ENCODE peak calls at places on chromosomes 11 and 22, in eight cellular contexts. T, V, K, X, Z, N, F and A are unnamed samples.

GRCh38 chr11:108069947-108070346 is 51.4 kb upstream of the ACAT1 start:
- DNase-seq in N (no peak), X (no peak), V (no peak), Z (no peak), F (no peak), K (no peak), T (no peak), A (no peak)

GRCh38 chr22:41286639-41287091 is 678 bp upstream of the RANGAP1 start:
- DNase-seq in N (no peak), V (no peak), Z (no peak), K (no peak), X (no peak), T (no peak), F (no peak), A (no peak)

GRCh38 chr11:27648840-27649239 is 51.4 kb downstream of the BDNF start:
- DNase-seq in F (no peak), X (no peak), Z (no peak), N (no peak), V (no peak), T (no peak), K (no peak), A (no peak)

GRCh38 chr11:131146817-131147490 is 223.5 kb upstream of the NTM start:
- DNase-seq in V (no peak), Z (no peak), K (no peak), T (no peak), X (no peak), F (no peak), N (no peak), A (no peak)

GRCh38 chr11:110430267-110431211 is 791 bp downstream of the FDX1 start:
- DNase-seq in K (peak; percentile 33), V (peak; percentile 56), F (peak; percentile 50), T (no peak), N (peak; percentile 46), X (peak; percentile 7), Z (peak; percentile 30), A (peak; percentile 54)

GRCh38 chr11:124793466-124794278 is 6.5 kb downstream of the MSANTD2 start:
- DNase-seq in K (peak; percentile 74), F (no peak), V (peak; percentile 32), X (no peak), Z (peak; percentile 82), T (peak; percentile 32), N (peak; percentile 15), A (peak; percentile 19)

GRCh38 chr11:134452026-134452848 is 40.2 kb upstream of the B3GAT1 start:
- DNase-seq in T (no peak), K (no peak), F (no peak), Z (no peak), X (no peak), V (no peak), N (no peak), A (no peak)

GRCh38 chr11:110467556-110467955 is 37.8 kb downstream of the FDX1 start:
- DNase-seq in V (no peak), N (no peak), K (no peak), T (no peak), X (no peak), Z (no peak), F (no peak), A (no peak)

GRCh38 chr11:85718991-85719807 is 33.2 kb upstream of the CCDC89 start:
- DNase-seq in Z (peak; percentile 99), K (no peak), T (no peak), F (peak; percentile 20), N (no peak), V (peak; percentile 15), X (peak; percentile 59), A (no peak)

GRCh38 chr11:33721291-33721840 is 14.9 kb downstream of the CD59 start:
- DNase-seq in F (no peak), T (no peak), Z (peak; percentile 81), V (no peak), N (no peak), K (no peak), X (no peak), A (no peak)

GRCh38 chr11:8339592-8340022 is 75.9 kb upstream of the LMO1 start:
- DNase-seq in K (no peak), X (no peak), V (no peak), Z (no peak), T (no peak), N (no peak), F (no peak), A (no peak)

GRCh38 chr22:49489821-49490220 is 337.9 kb downstream of the BRD1 start:
- DNase-seq in Z (no peak), F (no peak), N (no peak), T (no peak), X (no peak), V (no peak), K (no peak), A (no peak)

GRCh38 chr22:38298312-38299000 is 18.8 kb downstream of the CSNK1E start:
- DNase-seq in N (peak; percentile 43), K (no peak), X (no peak), V (no peak), F (no peak), Z (peak; percentile 99), T (no peak), A (peak; percentile 25)

GRCh38 chr11:64086263-64086938 is 50.7 kb downstream of the FLRT1 start:
- DNase-seq in Z (no peak), V (peak; percentile 77), X (no peak), N (no peak), T (no peak), K (no peak), F (peak; percentile 40), A (no peak)

GRCh38 chr11:96969251-96969650 is 579.4 kb downstream of the JRKL start:
- DNase-seq in F (no peak), N (no peak), V (no peak), K (no peak), T (no peak), X (no peak), Z (no peak), A (no peak)

GRCh38 chr11:121152764-121153163 is 51.7 kb downstream of the TECTA start:
- DNase-seq in X (no peak), T (no peak), Z (no peak), N (no peak), F (no peak), K (no peak), V (no peak), A (no peak)

DNA sequence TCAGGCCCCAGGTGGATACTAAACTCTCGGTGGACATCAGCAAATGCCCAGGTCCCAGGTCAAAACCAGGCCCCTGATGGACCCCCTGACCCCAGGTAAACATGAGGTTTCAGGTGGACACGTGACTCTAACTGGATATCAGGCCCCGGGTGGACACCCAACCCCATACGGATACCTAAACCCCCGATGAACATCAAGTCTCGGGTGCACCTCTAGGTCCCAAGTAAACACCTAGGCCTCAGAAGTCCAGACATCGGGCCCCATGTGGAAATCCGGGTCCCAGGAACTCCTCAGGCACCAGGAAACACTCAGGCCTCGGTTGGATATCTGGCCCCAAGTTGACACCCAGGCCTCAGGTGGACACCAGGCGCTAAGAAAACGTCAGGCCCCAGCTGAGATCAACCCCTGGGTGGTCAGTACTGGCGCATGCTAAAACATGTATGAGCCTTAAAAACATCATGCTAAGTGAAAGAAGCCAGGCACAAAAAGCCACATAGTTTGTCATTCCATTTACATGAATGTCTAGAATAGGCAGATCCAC is 54.4 kb upstream of the SEPTIN5 start:
- DNase-seq in V (no peak), K (no peak), T (no peak), F (no peak), N (no peak), X (no peak), Z (no peak), A (no peak)
- H3K4me1 ChIP-seq in V (no peaks in the 10 kb centered on the region), K (no peaks in the 10 kb centered on the region), T (peaks cover 13% of the 10 kb centered on the region), F (peaks cover 14% of the 10 kb centered on the region), N (no peaks in the 10 kb centered on the region), X (peaks cover 17% of the 10 kb centered on the region), Z (no peaks in the 10 kb centered on the region), A (no peaks in the 10 kb centered on the region)

DNA sequence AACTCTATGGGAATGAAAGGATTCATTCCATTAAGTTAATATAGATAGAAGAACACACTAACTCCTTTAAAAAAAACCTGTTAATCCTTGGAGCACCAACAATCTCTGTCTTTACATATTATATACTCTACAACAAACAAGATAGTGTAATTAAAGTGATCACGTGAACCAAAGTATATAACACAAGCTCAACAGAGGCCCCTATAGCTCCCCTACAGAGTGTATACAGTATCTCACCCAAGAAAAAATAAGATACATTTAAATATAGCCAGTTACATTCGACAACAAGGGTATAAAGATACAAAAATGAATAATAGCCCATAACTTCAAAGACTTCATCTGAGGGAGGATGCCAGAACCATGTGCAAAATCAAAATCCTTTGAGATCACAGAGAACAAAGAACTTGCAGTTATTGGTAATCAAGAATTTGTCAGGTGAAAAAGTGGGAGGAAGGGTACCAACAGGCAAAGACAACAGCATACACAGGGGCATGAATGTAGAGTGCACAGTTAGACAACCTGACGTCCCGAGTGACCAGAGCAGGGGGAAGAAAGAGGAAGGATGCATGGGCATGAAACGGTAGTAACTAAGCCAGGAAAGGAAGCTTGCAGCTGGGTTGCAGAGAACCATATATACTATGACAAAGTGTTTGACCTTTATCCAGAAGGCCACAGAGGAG is 4.7 kb downstream of the FCHSD2 start:
- DNase-seq in X (no peak), K (no peak), N (no peak), F (no peak), V (no peak), Z (no peak), T (no peak), A (no peak)
- TF ChIP-seq CTCF in X (no peak), K (no peak), N (no peak), F (no peak), V (no peak), Z (peak; percentile 41), T (no peak), A (peak; percentile 23)

DNA sequence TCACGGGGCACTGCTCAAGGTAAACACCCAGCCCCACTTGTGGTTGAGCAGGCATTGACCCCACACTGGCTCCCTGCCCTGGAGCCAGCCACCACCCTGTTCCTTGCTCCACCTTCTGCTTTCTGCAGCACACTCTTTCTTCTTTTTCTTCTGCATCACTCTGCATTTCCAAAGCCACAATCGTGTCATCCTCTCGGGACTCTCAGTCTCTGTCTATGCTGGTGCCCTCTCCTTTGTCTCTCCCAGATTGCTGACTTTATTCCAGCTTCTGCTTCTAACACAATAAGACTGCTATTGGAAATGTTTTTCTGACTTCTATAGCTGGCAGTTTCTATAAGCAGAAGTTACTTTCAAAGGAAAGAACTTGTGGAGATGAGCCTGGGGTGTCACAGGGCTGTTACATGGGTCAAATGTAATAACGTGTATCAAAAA is 14.4 kb downstream of the GRAP2 start:
- DNase-seq in Z (no peak), K (no peak), N (no peak), T (no peak), F (no peak), V (no peak), X (no peak), A (no peak)
- H3K4me1 ChIP-seq in Z (no peaks in the 10 kb centered on the region), K (peaks cover 23% of the 10 kb centered on the region), N (peaks cover 93% of the 10 kb centered on the region), T (peaks cover 49% of the 10 kb centered on the region), F (no peaks in the 10 kb centered on the region), V (peaks cover 4% of the 10 kb centered on the region), X (no peaks in the 10 kb centered on the region), A (peaks cover 9% of the 10 kb centered on the region)

DNA sequence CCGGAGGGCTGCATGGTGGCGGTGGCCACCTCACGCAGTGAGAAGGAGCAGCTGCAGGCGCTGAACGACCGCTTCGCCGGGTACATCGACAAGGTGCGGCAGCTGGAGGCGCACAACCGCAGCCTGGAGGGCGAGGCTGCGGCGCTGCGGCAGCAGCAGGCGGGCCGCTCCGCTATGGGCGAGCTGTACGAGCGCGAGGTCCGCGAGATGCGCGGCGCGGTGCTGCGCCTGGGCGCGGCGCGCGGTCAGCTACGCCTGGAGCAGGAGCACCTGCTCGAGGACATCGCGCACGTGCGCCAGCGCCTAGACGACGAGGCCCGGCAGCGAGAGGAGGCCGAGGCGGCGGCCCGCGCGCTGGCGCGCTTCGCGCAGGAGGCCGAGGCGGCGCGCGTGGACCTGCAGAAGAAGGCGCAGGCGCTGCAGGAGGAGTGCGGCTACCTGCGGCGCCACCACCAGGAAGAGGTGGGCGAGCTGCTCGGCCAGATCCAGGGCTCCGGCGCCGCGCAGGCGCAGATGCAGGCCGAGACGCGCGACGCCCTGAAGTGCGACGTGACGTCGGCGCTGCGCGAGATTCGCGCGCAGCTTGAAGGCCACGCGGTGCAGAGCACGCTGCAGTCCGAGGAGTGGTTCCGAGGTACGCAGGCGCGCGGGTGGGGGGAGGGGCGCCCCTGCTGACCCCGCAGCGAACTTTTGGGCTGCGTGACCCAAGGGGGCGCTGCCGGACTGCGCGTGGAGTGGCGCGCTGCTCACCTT is 670 bp downstream of the NEFH start:
- DNase-seq in K (peak; percentile 82), Z (no peak), N (peak; percentile 11), T (peak; percentile 78), X (no peak), V (no peak), F (peak; percentile 27), A (no peak)
- TF ChIP-seq CTCF in K (peak; percentile 16), Z (no peak), N (no peak), T (peak; percentile 73), X (no peak), V (no peak), F (peak; percentile 12), A (no peak)